ENCODE peak calls at places on chromosomes 3 and 15, in ten cellular contexts. One of them, this sample, is unnamed.

GRCh38 chr3:46998121-46998851 is 18.8 kb downstream of the NBEAL2 start:
- DNase-seq in non-pigmented ciliary epithelial cell: no peak
- DNase-seq in activated CD8-positive, alpha-beta memory T cell treated with anti-CD3 and anti-CD28 coated beads for 24 hours: peak
- DNase-seq in T-helper 17 cell: peak
- DNase-seq in IMR-90: peak
- DNase-seq in HFFc6: no peak
- DNase-seq in neuronal stem cell: peak
- DNase-seq in astrocyte: no peak
- DNase-seq in SW480: peak
- DNase-seq in COR-L47: no peak
- DNase-seq in this sample: peak

GRCh38 chr3:115891237-115891636 is 267.9 kb downstream of the GAP43 start:
- DNase-seq in non-pigmented ciliary epithelial cell: no peak
- DNase-seq in activated CD8-positive, alpha-beta memory T cell treated with anti-CD3 and anti-CD28 coated beads for 24 hours: no peak
- DNase-seq in T-helper 17 cell: no peak
- DNase-seq in IMR-90: no peak
- DNase-seq in HFFc6: no peak
- DNase-seq in neuronal stem cell: no peak
- DNase-seq in astrocyte: no peak
- DNase-seq in SW480: no peak
- DNase-seq in COR-L47: no peak
- DNase-seq in this sample: no peak

GRCh38 chr3:168888781-168889180 is 774.7 kb downstream of the MECOM start:
- DNase-seq in non-pigmented ciliary epithelial cell: no peak
- DNase-seq in activated CD8-positive, alpha-beta memory T cell treated with anti-CD3 and anti-CD28 coated beads for 24 hours: no peak
- DNase-seq in T-helper 17 cell: no peak
- DNase-seq in IMR-90: no peak
- DNase-seq in HFFc6: no peak
- DNase-seq in neuronal stem cell: no peak
- DNase-seq in astrocyte: no peak
- DNase-seq in SW480: no peak
- DNase-seq in COR-L47: no peak
- DNase-seq in this sample: no peak

GRCh38 chr3:169298247-169298992 is 365.1 kb downstream of the MECOM start:
- DNase-seq in non-pigmented ciliary epithelial cell: no peak
- DNase-seq in activated CD8-positive, alpha-beta memory T cell treated with anti-CD3 and anti-CD28 coated beads for 24 hours: no peak
- DNase-seq in T-helper 17 cell: no peak
- DNase-seq in IMR-90: no peak
- DNase-seq in HFFc6: no peak
- DNase-seq in neuronal stem cell: no peak
- DNase-seq in astrocyte: no peak
- DNase-seq in SW480: no peak
- DNase-seq in COR-L47: no peak
- DNase-seq in this sample: no peak

GRCh38 chr3:8597515-8597853 is 47.1 kb downstream of the SSUH2 start:
- DNase-seq in non-pigmented ciliary epithelial cell: no peak
- DNase-seq in activated CD8-positive, alpha-beta memory T cell treated with anti-CD3 and anti-CD28 coated beads for 24 hours: no peak
- DNase-seq in T-helper 17 cell: no peak
- DNase-seq in IMR-90: no peak
- DNase-seq in HFFc6: no peak
- DNase-seq in neuronal stem cell: no peak
- DNase-seq in astrocyte: peak
- DNase-seq in SW480: no peak
- DNase-seq in COR-L47: no peak
- DNase-seq in this sample: no peak

GRCh38 chr15:27167738-27168137 is 196.8 kb downstream of the GABRG3 start:
- DNase-seq in non-pigmented ciliary epithelial cell: no peak
- DNase-seq in activated CD8-positive, alpha-beta memory T cell treated with anti-CD3 and anti-CD28 coated beads for 24 hours: no peak
- DNase-seq in T-helper 17 cell: no peak
- DNase-seq in IMR-90: no peak
- DNase-seq in HFFc6: no peak
- DNase-seq in neuronal stem cell: no peak
- DNase-seq in astrocyte: no peak
- DNase-seq in SW480: no peak
- DNase-seq in COR-L47: no peak
- DNase-seq in this sample: no peak

GRCh38 chr3:171198781-171199472 is 172.4 kb upstream of the SLC2A2 start:
- DNase-seq in non-pigmented ciliary epithelial cell: no peak
- DNase-seq in activated CD8-positive, alpha-beta memory T cell treated with anti-CD3 and anti-CD28 coated beads for 24 hours: no peak
- DNase-seq in T-helper 17 cell: no peak
- DNase-seq in IMR-90: no peak
- DNase-seq in HFFc6: no peak
- DNase-seq in neuronal stem cell: no peak
- DNase-seq in astrocyte: no peak
- DNase-seq in SW480: no peak
- DNase-seq in COR-L47: peak
- DNase-seq in this sample: no peak

GRCh38 chr15:90037961-90038633 is 37.0 kb downstream of the ZNF710 start:
- DNase-seq in non-pigmented ciliary epithelial cell: no peak
- DNase-seq in activated CD8-positive, alpha-beta memory T cell treated with anti-CD3 and anti-CD28 coated beads for 24 hours: peak
- DNase-seq in T-helper 17 cell: no peak
- DNase-seq in IMR-90: peak
- DNase-seq in HFFc6: no peak
- DNase-seq in neuronal stem cell: no peak
- DNase-seq in astrocyte: peak
- DNase-seq in SW480: peak
- DNase-seq in COR-L47: no peak
- DNase-seq in this sample: no peak

GRCh38 chr15:27608248-27608647 is 490.9 kb downstream of the OCA2 start:
- DNase-seq in non-pigmented ciliary epithelial cell: no peak
- DNase-seq in activated CD8-positive, alpha-beta memory T cell treated with anti-CD3 and anti-CD28 coated beads for 24 hours: no peak
- DNase-seq in T-helper 17 cell: no peak
- DNase-seq in IMR-90: no peak
- DNase-seq in HFFc6: no peak
- DNase-seq in neuronal stem cell: no peak
- DNase-seq in astrocyte: no peak
- DNase-seq in SW480: no peak
- DNase-seq in COR-L47: no peak
- DNase-seq in this sample: no peak

GRCh38 chr3:190497809-190498208 is 16.1 kb upstream of the IL1RAP start:
- DNase-seq in non-pigmented ciliary epithelial cell: no peak
- DNase-seq in activated CD8-positive, alpha-beta memory T cell treated with anti-CD3 and anti-CD28 coated beads for 24 hours: no peak
- DNase-seq in T-helper 17 cell: no peak
- DNase-seq in IMR-90: no peak
- DNase-seq in HFFc6: no peak
- DNase-seq in neuronal stem cell: no peak
- DNase-seq in astrocyte: peak
- DNase-seq in SW480: no peak
- DNase-seq in COR-L47: no peak
- DNase-seq in this sample: no peak

This sample was measured in T-helper 1 cell.